ENCODE peak calls at places on chromosomes 13 and 19, in five cellular contexts. B is type B pancreatic cell, P is AG08395, L is DMS153, C is HS-5. W is an unnamed sample.

GRCh38 chr19:28021316-28022185 is 1191.4 kb downstream of the UQCRFS1 start:
- DNase-seq in P (no peak), C (no peak), L (no peak), B (no peak), W (no peak)

GRCh38 chr19:11225815-11226214 is 13.6 kb upstream of the ANGPTL8 start:
- DNase-seq in P (no peak), C (no peak), B (no peak), L (no peak), W (no peak)

GRCh38 chr13:66137384-66137783 is 1092.8 kb downstream of the PCDH9 start:
- DNase-seq in B (no peak), L (no peak), C (no peak), P (no peak), W (no peak)

GRCh38 chr13:49320975-49321374 is 73.2 kb downstream of the CDADC1 start:
- DNase-seq in L (no peak), P (no peak), B (no peak), C (no peak), W (no peak)

GRCh38 chr19:17542793-17543582 is 12.5 kb upstream of the COLGALT1 start:
- DNase-seq in C (no peak), P (no peak), L (no peak), B (no peak), W (no peak)

GRCh38 chr13:43475135-43475534 is 311.6 kb downstream of the ENOX1 start:
- DNase-seq in B (no peak), L (no peak), C (no peak), P (no peak), W (no peak)

GRCh38 chr13:62022369-62022768 is 606.7 kb upstream of the PCDH20 start:
- DNase-seq in B (no peak), C (no peak), L (no peak), P (no peak), W (no peak)

GRCh38 chr13:20505405-20506366 is 20.0 kb downstream of the CRYL1 start:
- DNase-seq in P (no peak), C (no peak), L (no peak), B (no peak), W (no peak)